ENCODE peak calls at places on chromosomes 5 and 9, in ten cellular contexts. B, U, J, C, N, R, M, G, X and Z are unnamed samples.

GRCh38 chr5:149618581-149619248 is 37.4 kb downstream of the ARHGEF37 start:
- DNase-seq in B (no peak), U (peak; percentile 82), J (peak; percentile 76), C (peak; percentile 90), N (no peak), R (no peak), M (peak; percentile 8), G (peak; percentile 69), X (no peak), Z (peak; percentile 72)

GRCh38 chr5:169142264-169142970 is 158.5 kb downstream of the SLIT3 start:
- DNase-seq in B (peak; percentile 94), U (no peak), J (no peak), C (no peak), N (no peak), R (no peak), M (no peak), G (no peak), X (no peak), Z (no peak)

GRCh38 chr5:172841-173251 is 18.4 kb upstream of the LRRC14B start:
- DNase-seq in B (no peak), U (no peak), J (no peak), C (no peak), N (no peak), R (no peak), M (no peak), G (no peak), X (no peak), Z (no peak)

GRCh38 chr9:99852617-99853016 is 30.9 kb downstream of the NR4A3 start:
- DNase-seq in B (no peak), U (no peak), J (no peak), C (no peak), N (no peak), R (no peak), M (peak; percentile 92), G (no peak), X (no peak), Z (no peak)

GRCh38 chr9:137310190-137311052 is 8.3 kb upstream of the NRARP start:
- DNase-seq in B (no peak), U (no peak), J (no peak), C (no peak), N (no peak), R (no peak), M (peak; percentile 96), G (no peak), X (no peak), Z (no peak)

GRCh38 chr9:114442022-114442421 is 54.2 kb upstream of the AKNA start:
- DNase-seq in B (no peak), U (no peak), J (no peak), C (no peak), N (no peak), R (no peak), M (no peak), G (no peak), X (no peak), Z (no peak)

GRCh38 chr5:85605381-85605780 is 1012.4 kb upstream of the COX7C start:
- DNase-seq in B (no peak), U (no peak), J (no peak), C (no peak), N (no peak), R (no peak), M (no peak), G (no peak), X (no peak), Z (no peak)

GRCh38 chr9:79756414-79756813 is 184.6 kb downstream of the TLE4 start:
- DNase-seq in B (no peak), U (no peak), J (no peak), C (no peak), N (no peak), R (no peak), M (no peak), G (no peak), X (no peak), Z (peak; percentile 66)

GRCh38 chr5:180433029-180433416 is 61.2 kb upstream of the CNOT6 start:
- DNase-seq in B (no peak), U (no peak), J (no peak), C (no peak), N (no peak), R (no peak), M (no peak), G (no peak), X (no peak), Z (no peak)

GRCh38 chr5:103441523-103441922 is 121.1 kb downstream of the NUDT12 start:
- DNase-seq in B (no peak), U (no peak), J (no peak), C (no peak), N (no peak), R (no peak), M (no peak), G (no peak), X (no peak), Z (no peak)

GRCh38 chr5:143516249-143516648 is 112.8 kb upstream of the NR3C1 start:
- DNase-seq in B (no peak), U (no peak), J (no peak), C (no peak), N (no peak), R (no peak), M (no peak), G (no peak), X (no peak), Z (no peak)

GRCh38 chr5:75720882-75721281 is 3.6 kb upstream of the POC5 start:
- DNase-seq in B (no peak), U (no peak), J (no peak), C (no peak), N (no peak), R (no peak), M (no peak), G (no peak), X (no peak), Z (peak; percentile 54)

GRCh38 chr5:40078907-40079575 is 600.7 kb upstream of the PTGER4 start:
- DNase-seq in B (no peak), U (no peak), J (no peak), C (no peak), N (no peak), R (no peak), M (no peak), G (no peak), X (no peak), Z (peak; percentile 7)

GRCh38 chr5:172630961-172631360 is 10.1 kb upstream of the NEURL1B start:
- DNase-seq in B (no peak), U (no peak), J (no peak), C (no peak), N (no peak), R (no peak), M (no peak), G (no peak), X (no peak), Z (no peak)

GRCh38 chr9:137226338-137227056 is 805 bp upstream of the RNF224 start:
- DNase-seq in B (no peak), U (no peak), J (no peak), C (peak; percentile 46), N (no peak), R (no peak), M (no peak), G (peak; percentile 99), X (no peak), Z (no peak)

GRCh38 chr9:105132006-105132405 is 112.4 kb upstream of the SLC44A1 start:
- DNase-seq in B (no peak), U (no peak), J (no peak), C (peak; percentile 47), N (no peak), R (no peak), M (no peak), G (no peak), X (no peak), Z (peak; percentile 14)